ENCODE peak calls at places on chromosomes 6 and 20, in seven cellular contexts. I is fibroblast of lung, C is IMR-90, B is K562, P is colonic mucosa, G is PC-9, W is sigmoid colon. R is an unnamed sample. For H3K9me3, the result is how much of the 10 kb centered on the place peaks cover.

GRCh38 chr6:125229080-125229479 is 72.7 kb downstream of the HDDC2 start:
- DNase-seq in I (peak), C (peak), B (no peak), P (no peak), G (no peak), W (no peak), R (no peak)

GRCh38 chr20:36149012-36149411 is 5.5 kb upstream of the EPB41L1 start:
- DNase-seq in I (no peak), C (no peak), B (no peak), P (no peak), G (no peak), W (no peak), R (no peak)

GRCh38 chr6:55450007-55450406 is 122.7 kb downstream of the GFRAL start:
- DNase-seq in I (peak), C (peak), B (no peak), P (no peak), G (no peak), W (no peak), R (no peak)

GRCh38 chr6:129513471-129513870 is 196.5 kb downstream of the ARHGAP18 start:
- DNase-seq in I (peak), C (peak), B (no peak), P (no peak), G (no peak), W (no peak), R (no peak)

GRCh38 chr6:101668496-101668895 is 275.0 kb downstream of the GRIK2 start:
- DNase-seq in I (no peak), C (no peak), B (no peak), P (no peak), G (no peak), W (no peak), R (no peak)

GRCh38 chr20:56957737-56958553 is 308.5 kb downstream of the BMP7 start:
- DNase-seq in I (no peak), C (no peak), B (no peak), P (no peak), G (no peak), W (no peak), R (peak)

GRCh38 chr6:138160329-138161117 is 1.2 kb upstream of the ARFGEF3 start:
- DNase-seq in I (no peak), C (no peak), B (no peak), P (no peak), G (no peak), W (no peak), R (no peak)

GRCh38 chr6:90574610-90575009 is 12.3 kb downstream of the MAP3K7 start:
- DNase-seq in I (peak), C (peak), B (no peak), P (no peak), G (no peak), W (no peak), R (no peak)

GRCh38 chr6:108630050-108630714 is 69.5 kb downstream of the FOXO3 start:
- DNase-seq in I (no peak), C (peak), B (no peak), P (no peak), G (no peak), W (no peak), R (no peak)

GRCh38 chr20:57006411-57007170 is 259.9 kb downstream of the BMP7 start:
- DNase-seq in I (no peak), C (no peak), B (no peak), P (no peak), G (no peak), W (no peak), R (no peak)

GRCh38 chr6:41698350-41698781 is 37.0 kb downstream of the TFEB start:
- DNase-seq in I (peak), C (peak), B (no peak), P (no peak), G (peak), W (no peak), R (no peak)

GRCh38 chr6:41700577-41701347 is 34.6 kb downstream of the TFEB start:
- DNase-seq in I (no peak), C (no peak), B (no peak), P (no peak), G (no peak), W (no peak), R (no peak)

GRCh38 chr6:41697902-41698349 is 37.5 kb downstream of the TFEB start:
- DNase-seq in I (peak), C (peak), B (no peak), P (no peak), G (peak), W (no peak), R (no peak)

GRCh38 chr6:41696788-41697187 is 38.6 kb downstream of the TFEB start:
- DNase-seq in I (no peak), C (no peak), B (no peak), P (no peak), G (no peak), W (no peak), R (no peak)

GRCh38 chr6:41699063-41699462 is 36.3 kb downstream of the TFEB start:
- DNase-seq in I (no peak), C (no peak), B (no peak), P (no peak), G (no peak), W (no peak), R (no peak)
- H3K27ac ChIP-seq in I (peak), C (peak), B (no peak), P (no peak), G (peak), W (peak), R (no peak)

DNA sequence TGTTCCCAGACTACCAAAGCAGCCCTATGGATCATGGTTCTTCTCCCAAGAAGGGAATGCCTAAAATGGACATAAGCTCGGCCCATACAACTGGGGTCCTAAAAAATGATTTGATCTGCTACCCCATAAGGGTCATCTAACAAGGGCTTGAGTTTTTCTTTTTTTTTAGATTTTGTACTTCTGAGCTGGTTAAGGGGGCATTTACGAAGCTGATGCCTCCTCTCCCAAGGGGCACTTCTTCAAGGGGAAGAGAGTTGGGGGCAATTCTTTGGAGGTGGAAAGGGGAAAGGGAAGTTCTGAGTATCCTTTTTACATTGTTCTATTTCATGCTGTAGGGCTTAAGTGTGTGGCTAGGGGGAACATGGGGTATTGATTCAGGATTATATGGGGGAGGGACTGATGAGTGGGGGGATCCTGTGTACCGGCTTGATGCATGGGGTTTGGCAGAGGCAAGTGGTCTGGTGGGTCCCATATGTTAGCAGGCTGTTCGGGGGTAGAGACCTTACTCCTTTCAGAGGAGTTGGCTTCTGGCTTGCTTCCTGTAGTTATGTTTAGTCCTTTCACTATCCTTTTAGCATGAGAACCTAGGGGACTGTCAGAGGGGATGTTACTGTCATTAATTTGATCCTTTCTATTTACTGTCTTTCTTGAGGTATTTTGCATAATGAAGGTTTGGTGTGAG is 8.1 kb upstream of the ZNFX1 start:
- DNase-seq in I (no peak), C (no peak), B (no peak), P (no peak), G (no peak), W (no peak), R (no peak)
- H3K9me3 ChIP-seq in I (under half), C (under half), B (under half), P (under half), G (half or more), W (under half), R (under half)

GRCh38 chr20:53871541-53871940 is 198.9 kb downstream of the BCAS1 start:
- DNase-seq in I (no peak), C (no peak), B (no peak), P (no peak), G (no peak), W (no peak), R (no peak)
- H3K27ac ChIP-seq in I (no peak), C (peak), B (no peak), P (peak), G (no peak), W (no peak), R (no peak)

GRCh38 chr6:165184192-165184979 is 125.0 kb downstream of the C6orf118 start:
- DNase-seq in I (no peak), C (no peak), B (no peak), P (no peak), G (no peak), W (no peak), R (no peak)
- H3K9me3 ChIP-seq in I (under half), C (under half), B (under half), P (under half), G (under half), W (under half), R (under half)

GRCh38 chr6:12546659-12546987 is 169.9 kb upstream of the PHACTR1 start:
- DNase-seq in I (no peak), C (no peak), B (no peak), P (no peak), G (no peak), W (no peak), R (no peak)

GRCh38 chr6:12543953-12544352 is 172.6 kb upstream of the PHACTR1 start:
- DNase-seq in I (no peak), C (no peak), B (no peak), P (no peak), G (no peak), W (no peak), R (no peak)

GRCh38 chr6:12545837-12546658 is 170.5 kb upstream of the PHACTR1 start:
- DNase-seq in I (no peak), C (peak), B (no peak), P (no peak), G (peak), W (no peak), R (no peak)

GRCh38 chr6:12548526-12548925 is 168.0 kb upstream of the PHACTR1 start:
- DNase-seq in I (no peak), C (peak), B (no peak), P (no peak), G (no peak), W (no peak), R (no peak)

GRCh38 chr6:12545141-12545540 is 171.4 kb upstream of the PHACTR1 start:
- DNase-seq in I (no peak), C (no peak), B (no peak), P (no peak), G (no peak), W (no peak), R (no peak)
- H3K27ac ChIP-seq in I (no peak), C (no peak), B (no peak), P (peak), G (peak), W (no peak), R (no peak)

GRCh38 chr6:2242311-2242710 is 3.1 kb downstream of the GMDS start:
- DNase-seq in I (no peak), C (no peak), B (no peak), P (no peak), G (no peak), W (no peak), R (no peak)

GRCh38 chr6:2247664-2248063 is 2.3 kb upstream of the GMDS start:
- DNase-seq in I (no peak), C (no peak), B (no peak), P (no peak), G (no peak), W (no peak), R (no peak)

GRCh38 chr6:2244261-2245102 is 923 bp downstream of the GMDS start:
- DNase-seq in I (no peak), C (no peak), B (no peak), P (peak), G (no peak), W (no peak), R (no peak)

GRCh38 chr6:2245954-2246863 is 804 bp upstream of the GMDS start:
- DNase-seq in I (peak), C (peak), B (peak), P (peak), G (peak), W (peak), R (peak)

GRCh38 chr6:2245103-2245953 is at the start of gene GMDS:
- DNase-seq in I (peak), C (peak), B (peak), P (peak), G (peak), W (peak), R (peak)
- H3K9me3 ChIP-seq in I (under half), C (under half), B (under half), P (under half), G (under half), W (under half), R (under half)

DNA sequence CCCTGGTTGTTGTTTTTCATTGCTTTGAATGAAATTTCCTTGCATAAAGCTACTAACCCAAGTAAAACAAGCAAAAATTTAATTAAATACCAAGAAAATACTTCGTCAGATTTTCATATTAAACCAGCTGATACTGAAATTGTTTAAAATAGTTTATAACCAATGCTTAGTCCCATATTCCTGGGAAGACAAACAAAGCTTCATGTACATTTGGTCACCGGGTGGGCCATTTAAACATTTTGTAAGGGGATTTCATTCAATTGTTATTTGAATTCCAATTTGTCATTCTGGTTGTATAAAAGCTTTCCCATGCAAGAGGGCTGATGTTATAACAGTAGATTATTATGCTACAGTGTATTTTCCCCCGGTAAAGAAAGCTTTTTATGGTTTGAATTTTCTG is 578 bp upstream of the RBBP9 start:
- DNase-seq in I (no peak), C (no peak), B (no peak), P (no peak), G (no peak), W (no peak), R (no peak)
- H3K27ac ChIP-seq in I (no peak), C (no peak), B (no peak), P (no peak), G (no peak), W (peak), R (peak)

GRCh38 chr6:30855429-30856069 is 28.8 kb upstream of the DDR1 start:
- DNase-seq in I (no peak), C (no peak), B (no peak), P (no peak), G (no peak), W (no peak), R (no peak)

GRCh38 chr6:30854641-30855040 is 29.7 kb upstream of the DDR1 start:
- DNase-seq in I (no peak), C (no peak), B (no peak), P (no peak), G (no peak), W (no peak), R (no peak)

GRCh38 chr6:30861257-30862048 is 22.9 kb upstream of the DDR1 start:
- DNase-seq in I (no peak), C (no peak), B (no peak), P (no peak), G (no peak), W (no peak), R (no peak)

GRCh38 chr6:30862156-30862875 is 22.0 kb upstream of the DDR1 start:
- DNase-seq in I (no peak), C (no peak), B (no peak), P (no peak), G (no peak), W (no peak), R (no peak)

DNA sequence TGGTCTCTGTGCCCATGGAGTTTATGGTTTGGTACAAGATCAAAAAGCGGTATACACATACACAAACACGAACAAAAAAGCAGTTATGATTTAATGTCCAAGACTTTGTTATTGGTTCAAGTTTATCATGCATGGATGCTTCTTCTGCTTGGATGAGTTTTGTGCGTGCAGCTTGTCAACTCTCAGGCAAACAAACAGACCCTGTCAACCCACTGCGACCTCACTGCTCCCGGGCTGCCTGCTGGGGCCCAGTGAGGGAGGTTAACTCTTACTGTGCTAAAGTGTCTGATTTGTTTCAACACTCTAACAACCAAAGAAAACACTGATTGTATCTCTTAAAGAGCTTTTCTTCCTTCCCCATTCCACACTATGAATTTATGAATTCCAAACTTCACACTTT is 26.8 kb upstream of the DDR1 start:
- DNase-seq in I (no peak), C (no peak), B (no peak), P (no peak), G (peak), W (no peak), R (no peak)
- H3K9me3 ChIP-seq in I (under half), C (under half), B (under half), P (under half), G (under half), W (under half), R (under half)

GRCh38 chr6:75203721-75204120 is 2.1 kb downstream of the COL12A1 start:
- DNase-seq in I (peak), C (peak), B (no peak), P (no peak), G (no peak), W (no peak), R (no peak)
- H3K27ac ChIP-seq in I (peak), C (peak), B (no peak), P (no peak), G (no peak), W (peak), R (no peak)

DNA sequence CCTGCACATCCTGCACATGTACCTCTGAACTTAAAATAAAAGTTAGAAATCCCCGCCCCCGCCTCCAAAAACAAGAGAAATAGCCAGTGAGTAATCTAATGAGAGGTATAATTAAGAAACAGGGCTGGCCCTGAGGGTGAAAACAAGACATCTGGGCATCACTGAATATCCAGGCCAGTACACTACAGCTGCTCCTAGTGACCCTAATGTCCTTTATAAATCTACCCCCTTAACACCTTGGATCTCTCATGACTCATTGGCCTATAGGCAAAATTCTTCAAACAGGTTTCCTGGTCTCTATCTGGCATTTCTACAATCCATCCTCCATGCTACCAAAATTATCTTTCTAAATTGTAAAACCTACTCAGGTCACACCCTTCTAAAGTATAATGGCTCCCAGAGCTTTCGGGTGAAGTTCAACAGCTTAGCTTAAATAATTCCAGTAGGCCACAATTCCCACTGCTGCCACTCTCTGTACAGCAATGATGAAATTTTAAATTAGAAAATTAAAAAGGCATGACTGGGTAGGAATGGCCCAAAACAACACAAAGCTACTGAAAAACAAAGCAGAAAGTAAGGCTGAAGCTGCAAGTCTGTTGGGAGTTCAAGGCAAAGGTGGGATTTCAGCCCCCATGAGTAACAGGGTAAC is 260.9 kb downstream of the GMDS start:
- DNase-seq in I (no peak), C (no peak), B (no peak), P (no peak), G (no peak), W (no peak), R (no peak)
- H3K9me3 ChIP-seq in I (under half), C (under half), B (under half), P (under half), G (under half), W (under half), R (under half)

R was measured in WERI-Rb-1.